ENCODE peak calls at places on chromosomes 5 and 9, in seven cellular contexts. M is tibial artery; P is AG04450; S is colonic mucosa; H is breast epithelium; I is left ventricle myocardium inferior; L is CD8-positive, alpha-beta memory T cell. O is an unnamed sample.

GRCh38 chr5:171425596-171426244 is 6.3 kb downstream of the FGF18 start:
- DNase-seq in M (no peak), P (no peak), S (no peak), H (no peak), I (no peak), L (no peak), O (no peak)

GRCh38 chr9:126945682-126946081 is 31.1 kb downstream of the RALGPS1 start:
- DNase-seq in M (no peak), P (no peak), S (no peak), H (no peak), I (no peak), L (no peak), O (no peak)

GRCh38 chr5:153781325-153781724 is 257.4 kb downstream of the FAM114A2 start:
- DNase-seq in M (no peak), P (no peak), S (no peak), H (no peak), I (no peak), L (no peak), O (no peak)

GRCh38 chr5:169945831-169946261 is 34.4 kb downstream of the INSYN2B start:
- DNase-seq in M (peak), P (peak), S (peak), H (peak), I (peak), L (no peak), O (peak)

GRCh38 chr9:107711528-107711927 is 222.0 kb upstream of the KLF4 start:
- DNase-seq in M (no peak), P (peak), S (peak), H (peak), I (no peak), L (no peak), O (no peak)

GRCh38 chr5:1709186-1709803 is 90.3 kb downstream of the MRPL36 start:
- DNase-seq in M (no peak), P (no peak), S (no peak), H (peak), I (no peak), L (no peak), O (no peak)

GRCh38 chr9:87324613-87325194 is 173.0 kb upstream of the DAPK1 start:
- DNase-seq in M (no peak), P (peak), S (no peak), H (no peak), I (no peak), L (no peak), O (no peak)

GRCh38 chr9:13758876-13759275 is 479.4 kb upstream of the MPDZ start:
- DNase-seq in M (no peak), P (no peak), S (no peak), H (no peak), I (peak), L (no peak), O (peak)

GRCh38 chr5:61784337-61784736 is 452.3 kb downstream of the ZSWIM6 start:
- DNase-seq in M (peak), P (no peak), S (no peak), H (no peak), I (no peak), L (no peak), O (no peak)

GRCh38 chr5:134550271-134551214 is 25.1 kb downstream of the JADE2 start:
- DNase-seq in M (no peak), P (no peak), S (no peak), H (no peak), I (peak), L (no peak), O (no peak)

GRCh38 chr5:68114641-68115040 is 100.9 kb upstream of the PIK3R1 start:
- DNase-seq in M (no peak), P (peak), S (no peak), H (no peak), I (no peak), L (no peak), O (no peak)

GRCh38 chr5:1001406-1002270 is 7.0 kb upstream of the NKD2 start:
- DNase-seq in M (peak), P (no peak), S (peak), H (peak), I (peak), L (peak), O (peak)

GRCh38 chr5:62077823-62078550 is 228.0 kb upstream of the KIF2A start:
- DNase-seq in M (no peak), P (no peak), S (no peak), H (no peak), I (no peak), L (no peak), O (no peak)

GRCh38 chr5:90289837-90290236 is 119.7 kb downstream of the CETN3 start:
- DNase-seq in M (no peak), P (no peak), S (no peak), H (no peak), I (no peak), L (no peak), O (no peak)

GRCh38 chr5:164013077-164013670 is 507.8 kb downstream of the MAT2B start:
- DNase-seq in M (no peak), P (peak), S (peak), H (no peak), I (no peak), L (no peak), O (peak)

GRCh38 chr9:26191711-26192110 is 513.5 kb upstream of the TUSC1 start:
- DNase-seq in M (no peak), P (no peak), S (no peak), H (no peak), I (no peak), L (no peak), O (no peak)

GRCh38 chr5:179119415-179120170 is 59.4 kb downstream of the ZNF354C start:
- DNase-seq in M (no peak), P (no peak), S (peak), H (no peak), I (no peak), L (no peak), O (no peak)

GRCh38 chr5:37435261-37435660 is 56.1 kb downstream of the WDR70 start:
- DNase-seq in M (no peak), P (peak), S (no peak), H (no peak), I (no peak), L (no peak), O (no peak)

GRCh38 chr5:173765030-173765644 is 123.0 kb upstream of the CPEB4 start:
- DNase-seq in M (no peak), P (no peak), S (no peak), H (no peak), I (no peak), L (no peak), O (no peak)

GRCh38 chr5:173763410-173763809 is 124.7 kb upstream of the CPEB4 start:
- DNase-seq in M (no peak), P (no peak), S (no peak), H (no peak), I (no peak), L (no peak), O (no peak)

GRCh38 chr5:173765661-173766060 is 122.5 kb upstream of the CPEB4 start:
- DNase-seq in M (no peak), P (no peak), S (no peak), H (no peak), I (no peak), L (no peak), O (no peak)

GRCh38 chr5:173762930-173763329 is 125.2 kb upstream of the CPEB4 start:
- DNase-seq in M (no peak), P (no peak), S (no peak), H (no peak), I (no peak), L (no peak), O (no peak)

GRCh38 chr5:173764321-173765029 is 123.7 kb upstream of the CPEB4 start:
- DNase-seq in M (peak), P (peak), S (peak), H (peak), I (peak), L (no peak), O (peak)
- H3K27ac ChIP-seq in M (no peak), P (peak), S (no peak), H (peak), I (peak), L (no peak), O (peak)

GRCh38 chr5:142722896-142723295 is 37.0 kb upstream of the FGF1 start:
- DNase-seq in M (no peak), P (no peak), S (no peak), H (peak), I (no peak), L (no peak), O (no peak)
- H3K27ac ChIP-seq in M (no peak), P (no peak), S (no peak), H (peak), I (peak), L (no peak), O (no peak)

GRCh38 chr5:122310886-122311285 is 1.2 kb upstream of the SNCAIP start:
- DNase-seq in M (peak), P (no peak), S (no peak), H (no peak), I (no peak), L (no peak), O (no peak)

GRCh38 chr5:122312670-122312988 is 592 bp downstream of the SNCAIP start:
- DNase-seq in M (peak), P (no peak), S (peak), H (no peak), I (peak), L (no peak), O (no peak)

GRCh38 chr5:122311400-122311887 is 593 bp upstream of the SNCAIP start:
- DNase-seq in M (no peak), P (no peak), S (no peak), H (no peak), I (no peak), L (no peak), O (no peak)

GRCh38 chr5:122313001-122313402 is 965 bp downstream of the SNCAIP start:
- DNase-seq in M (peak), P (no peak), S (no peak), H (no peak), I (no peak), L (no peak), O (no peak)

GRCh38 chr5:122311888-122312669 is at the start of gene SNCAIP:
- DNase-seq in M (peak), P (no peak), S (peak), H (no peak), I (peak), L (no peak), O (peak)
- H3K27ac ChIP-seq in M (peak), P (peak), S (no peak), H (peak), I (peak), L (no peak), O (peak)

DNA sequence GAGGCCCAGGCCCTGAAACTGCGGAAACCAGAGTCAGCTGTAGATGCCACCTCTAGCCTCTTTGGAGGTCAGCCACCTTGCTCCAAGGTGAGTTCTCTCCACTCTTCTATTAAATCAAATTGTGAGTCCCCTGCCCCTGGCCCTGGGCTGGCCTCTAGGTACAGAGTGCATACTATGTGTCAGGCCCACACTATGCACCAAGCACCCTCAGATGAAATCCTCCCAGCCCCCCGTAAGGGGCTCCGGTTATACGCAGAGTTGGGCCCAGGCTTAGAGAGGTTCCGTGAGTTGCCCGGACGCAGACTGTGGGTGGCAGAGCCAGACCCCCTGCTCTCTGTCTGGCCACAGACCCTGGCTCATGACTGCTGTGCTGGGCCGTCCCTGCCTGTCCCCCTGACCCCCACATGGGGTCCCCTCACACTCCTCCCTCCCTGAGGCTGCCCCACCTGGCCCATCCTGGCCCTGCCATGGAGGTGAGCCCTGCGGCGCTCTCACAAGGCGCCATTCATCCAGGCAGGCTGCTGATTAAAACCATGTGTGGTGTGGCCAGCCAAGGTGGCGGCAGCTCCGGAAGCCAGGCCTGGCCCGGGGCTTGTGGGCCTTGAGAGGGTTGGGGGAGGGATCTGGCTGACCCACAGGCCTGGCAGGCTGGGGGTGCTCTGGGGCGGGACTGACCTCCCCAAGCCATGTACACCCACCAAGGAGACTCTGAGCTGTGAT is 65.5 kb upstream of the SYNPO start:
- DNase-seq in M (no peak), P (no peak), S (no peak), H (no peak), I (no peak), L (no peak), O (peak)
- H3K27ac ChIP-seq in M (no peak), P (no peak), S (no peak), H (no peak), I (no peak), L (no peak), O (no peak)

DNA sequence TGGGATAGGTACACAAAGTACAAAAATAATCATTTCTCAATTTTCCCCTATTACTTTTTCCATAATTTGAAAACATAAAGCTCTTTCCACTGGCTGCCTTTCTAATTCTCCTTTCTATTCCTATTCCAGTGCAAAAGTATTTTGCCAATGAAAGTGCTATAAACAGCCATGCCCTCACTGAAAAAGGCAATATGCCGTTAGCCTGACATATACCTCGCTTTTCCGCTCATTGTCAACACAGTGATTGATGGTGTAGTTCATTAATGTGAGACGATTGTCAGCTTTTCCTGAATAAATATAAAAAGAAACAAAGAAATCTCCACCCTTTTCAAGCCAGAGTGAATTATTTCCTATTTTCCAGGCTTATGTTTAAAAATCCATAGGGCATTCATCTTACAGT is 97.5 kb downstream of the EBF1 start:
- DNase-seq in M (no peak), P (no peak), S (no peak), H (no peak), I (no peak), L (no peak), O (no peak)
- H3K27ac ChIP-seq in M (peak), P (no peak), S (no peak), H (no peak), I (peak), L (no peak), O (no peak)

GRCh38 chr9:35952526-35953191 is 5.3 kb downstream of the OR2S2 start:
- DNase-seq in M (no peak), P (no peak), S (no peak), H (no peak), I (no peak), L (no peak), O (no peak)
- H3K27ac ChIP-seq in M (no peak), P (no peak), S (no peak), H (no peak), I (peak), L (no peak), O (no peak)